ENCODE peak calls at places on chromosome 6, in six cellular contexts. One of them, this sample, is unnamed. For H3K9me3, the result is how much of the 10 kb centered on the place peaks cover.

GRCh38 chr6:63352587-63353281 is 33.0 kb upstream of the LGSN start:
- DNase-seq in mucosa of descending colon: peak
- DNase-seq in cardiac muscle cell: peak
- DNase-seq in naive thymus-derived CD4-positive, alpha-beta T cell: no peak
- DNase-seq in breast epithelium: no peak
- DNase-seq in effector memory CD4-positive, alpha-beta T cell: no peak
- DNase-seq in this sample: no peak

GRCh38 chr6:16436550-16436949 is 198.2 kb downstream of the GMPR start:
- DNase-seq in cardiac muscle cell: no peak
- DNase-seq in mucosa of descending colon: no peak
- DNase-seq in naive thymus-derived CD4-positive, alpha-beta T cell: no peak
- DNase-seq in effector memory CD4-positive, alpha-beta T cell: no peak
- DNase-seq in breast epithelium: no peak
- DNase-seq in this sample: no peak

GRCh38 chr6:109221543-109222195 is 126.4 kb downstream of the CEP57L1 start:
- DNase-seq in breast epithelium: no peak
- DNase-seq in effector memory CD4-positive, alpha-beta T cell: no peak
- DNase-seq in naive thymus-derived CD4-positive, alpha-beta T cell: no peak
- DNase-seq in mucosa of descending colon: no peak
- DNase-seq in cardiac muscle cell: no peak
- DNase-seq in this sample: no peak

GRCh38 chr6:104527761-104528415 is 331.8 kb downstream of the HACE1 start:
- DNase-seq in breast epithelium: no peak
- DNase-seq in naive thymus-derived CD4-positive, alpha-beta T cell: no peak
- DNase-seq in cardiac muscle cell: peak
- DNase-seq in effector memory CD4-positive, alpha-beta T cell: no peak
- DNase-seq in mucosa of descending colon: peak
- DNase-seq in this sample: no peak

GRCh38 chr6:139970591-139970991 is 596.1 kb upstream of the CITED2 start:
- DNase-seq in cardiac muscle cell: no peak
- DNase-seq in effector memory CD4-positive, alpha-beta T cell: no peak
- DNase-seq in breast epithelium: no peak
- DNase-seq in mucosa of descending colon: no peak
- DNase-seq in naive thymus-derived CD4-positive, alpha-beta T cell: no peak
- DNase-seq in this sample: no peak

GRCh38 chr6:138945354-138945753 is 42.7 kb downstream of the REPS1 start:
- DNase-seq in mucosa of descending colon: no peak
- DNase-seq in naive thymus-derived CD4-positive, alpha-beta T cell: no peak
- DNase-seq in cardiac muscle cell: no peak
- DNase-seq in effector memory CD4-positive, alpha-beta T cell: no peak
- DNase-seq in breast epithelium: no peak
- DNase-seq in this sample: no peak

GRCh38 chr6:79167931-79168694 is 66.4 kb downstream of the HMGN3 start:
- DNase-seq in cardiac muscle cell: no peak
- DNase-seq in naive thymus-derived CD4-positive, alpha-beta T cell: no peak
- DNase-seq in mucosa of descending colon: no peak
- DNase-seq in breast epithelium: no peak
- DNase-seq in effector memory CD4-positive, alpha-beta T cell: no peak
- DNase-seq in this sample: no peak

GRCh38 chr6:85416049-85416448 is 33.8 kb upstream of the NT5E start:
- DNase-seq in effector memory CD4-positive, alpha-beta T cell: no peak
- DNase-seq in breast epithelium: no peak
- DNase-seq in mucosa of descending colon: no peak
- DNase-seq in naive thymus-derived CD4-positive, alpha-beta T cell: no peak
- DNase-seq in cardiac muscle cell: no peak
- DNase-seq in this sample: no peak

GRCh38 chr6:42754759-42755158 is 8.9 kb upstream of the TBCC start:
- DNase-seq in cardiac muscle cell: no peak
- DNase-seq in effector memory CD4-positive, alpha-beta T cell: no peak
- DNase-seq in breast epithelium: no peak
- DNase-seq in naive thymus-derived CD4-positive, alpha-beta T cell: no peak
- DNase-seq in mucosa of descending colon: no peak
- DNase-seq in this sample: no peak

GRCh38 chr6:75824160-75824559 is 75.1 kb downstream of the MYO6 start:
- DNase-seq in breast epithelium: no peak
- DNase-seq in mucosa of descending colon: no peak
- DNase-seq in cardiac muscle cell: no peak
- DNase-seq in naive thymus-derived CD4-positive, alpha-beta T cell: no peak
- DNase-seq in effector memory CD4-positive, alpha-beta T cell: no peak
- DNase-seq in this sample: no peak

GRCh38 chr6:72746276-72746675 is 124.4 kb downstream of the KCNQ5 start:
- DNase-seq in breast epithelium: no peak
- DNase-seq in mucosa of descending colon: no peak
- DNase-seq in cardiac muscle cell: peak
- DNase-seq in effector memory CD4-positive, alpha-beta T cell: no peak
- DNase-seq in naive thymus-derived CD4-positive, alpha-beta T cell: no peak
- DNase-seq in this sample: no peak

GRCh38 chr6:157695301-157696030 is 127.6 kb upstream of the SNX9 start:
- DNase-seq in cardiac muscle cell: no peak
- DNase-seq in effector memory CD4-positive, alpha-beta T cell: no peak
- DNase-seq in naive thymus-derived CD4-positive, alpha-beta T cell: no peak
- DNase-seq in mucosa of descending colon: no peak
- DNase-seq in breast epithelium: no peak
- DNase-seq in this sample: no peak

GRCh38 chr6:44076366-44077200 is 50.7 kb downstream of the MRPL14 start:
- DNase-seq in breast epithelium: no peak
- DNase-seq in mucosa of descending colon: peak
- DNase-seq in cardiac muscle cell: peak
- DNase-seq in naive thymus-derived CD4-positive, alpha-beta T cell: no peak
- DNase-seq in effector memory CD4-positive, alpha-beta T cell: no peak
- DNase-seq in this sample: no peak

GRCh38 chr6:147621280-147621679 is 112.8 kb downstream of the SAMD5 start:
- DNase-seq in breast epithelium: no peak
- DNase-seq in naive thymus-derived CD4-positive, alpha-beta T cell: no peak
- DNase-seq in mucosa of descending colon: no peak
- DNase-seq in cardiac muscle cell: no peak
- DNase-seq in effector memory CD4-positive, alpha-beta T cell: no peak
- DNase-seq in this sample: no peak

GRCh38 chr6:12265795-12266194 is 24.4 kb upstream of the EDN1 start:
- DNase-seq in mucosa of descending colon: no peak
- DNase-seq in naive thymus-derived CD4-positive, alpha-beta T cell: no peak
- DNase-seq in cardiac muscle cell: no peak
- DNase-seq in breast epithelium: no peak
- DNase-seq in effector memory CD4-positive, alpha-beta T cell: no peak
- DNase-seq in this sample: no peak

GRCh38 chr6:130107710-130108109 is 89.3 kb downstream of the L3MBTL3 start:
- DNase-seq in naive thymus-derived CD4-positive, alpha-beta T cell: no peak
- DNase-seq in cardiac muscle cell: no peak
- DNase-seq in breast epithelium: no peak
- DNase-seq in effector memory CD4-positive, alpha-beta T cell: no peak
- DNase-seq in mucosa of descending colon: no peak
- DNase-seq in this sample: no peak

GRCh38 chr6:42696526-42697267 is 25.7 kb downstream of the PRPH2 start:
- DNase-seq in breast epithelium: no peak
- DNase-seq in cardiac muscle cell: no peak
- DNase-seq in effector memory CD4-positive, alpha-beta T cell: no peak
- DNase-seq in mucosa of descending colon: peak
- DNase-seq in naive thymus-derived CD4-positive, alpha-beta T cell: no peak
- DNase-seq in this sample: no peak

GRCh38 chr6:116398366-116399005 is 27.7 kb downstream of the DSE start:
- DNase-seq in effector memory CD4-positive, alpha-beta T cell: no peak
- DNase-seq in naive thymus-derived CD4-positive, alpha-beta T cell: no peak
- DNase-seq in cardiac muscle cell: no peak
- DNase-seq in breast epithelium: no peak
- DNase-seq in mucosa of descending colon: no peak
- DNase-seq in this sample: no peak

GRCh38 chr6:47485491-47486135 is 8.0 kb downstream of the CD2AP start:
- DNase-seq in cardiac muscle cell: no peak
- DNase-seq in naive thymus-derived CD4-positive, alpha-beta T cell: no peak
- DNase-seq in mucosa of descending colon: no peak
- DNase-seq in effector memory CD4-positive, alpha-beta T cell: no peak
- DNase-seq in breast epithelium: no peak
- DNase-seq in this sample: no peak

GRCh38 chr6:120272038-120272437 is 922.5 kb upstream of the MAN1A1 start:
- DNase-seq in naive thymus-derived CD4-positive, alpha-beta T cell: no peak
- DNase-seq in mucosa of descending colon: no peak
- DNase-seq in effector memory CD4-positive, alpha-beta T cell: no peak
- DNase-seq in cardiac muscle cell: no peak
- DNase-seq in breast epithelium: no peak
- DNase-seq in this sample: no peak

GRCh38 chr6:163226181-163226835 is 188.2 kb upstream of the QKI start:
- DNase-seq in naive thymus-derived CD4-positive, alpha-beta T cell: no peak
- DNase-seq in mucosa of descending colon: no peak
- DNase-seq in cardiac muscle cell: no peak
- DNase-seq in breast epithelium: no peak
- DNase-seq in effector memory CD4-positive, alpha-beta T cell: no peak
- DNase-seq in this sample: no peak

GRCh38 chr6:55705381-55705780 is 126.4 kb upstream of the HMGCLL1 start:
- DNase-seq in effector memory CD4-positive, alpha-beta T cell: no peak
- DNase-seq in naive thymus-derived CD4-positive, alpha-beta T cell: no peak
- DNase-seq in mucosa of descending colon: no peak
- DNase-seq in breast epithelium: no peak
- DNase-seq in cardiac muscle cell: no peak
- DNase-seq in this sample: no peak

GRCh38 chr6:109336221-109336955 is 45.9 kb downstream of the CD164 start:
- DNase-seq in cardiac muscle cell: no peak
- DNase-seq in effector memory CD4-positive, alpha-beta T cell: no peak
- DNase-seq in mucosa of descending colon: peak
- DNase-seq in breast epithelium: peak
- DNase-seq in naive thymus-derived CD4-positive, alpha-beta T cell: no peak
- DNase-seq in this sample: no peak

GRCh38 chr6:151763303-151763702 is 44.2 kb upstream of the ESR1 start:
- DNase-seq in breast epithelium: no peak
- DNase-seq in naive thymus-derived CD4-positive, alpha-beta T cell: no peak
- DNase-seq in effector memory CD4-positive, alpha-beta T cell: no peak
- DNase-seq in mucosa of descending colon: no peak
- DNase-seq in cardiac muscle cell: no peak
- DNase-seq in this sample: no peak

GRCh38 chr6:115643762-115644161 is 416.9 kb downstream of the FRK start:
- DNase-seq in effector memory CD4-positive, alpha-beta T cell: no peak
- DNase-seq in cardiac muscle cell: no peak
- DNase-seq in breast epithelium: no peak
- DNase-seq in naive thymus-derived CD4-positive, alpha-beta T cell: no peak
- DNase-seq in mucosa of descending colon: no peak
- DNase-seq in this sample: no peak

GRCh38 chr6:41073968-41074691 is 1.4 kb downstream of the NFYA start:
- DNase-seq in cardiac muscle cell: peak
- DNase-seq in mucosa of descending colon: no peak
- DNase-seq in effector memory CD4-positive, alpha-beta T cell: no peak
- DNase-seq in naive thymus-derived CD4-positive, alpha-beta T cell: no peak
- DNase-seq in breast epithelium: no peak
- DNase-seq in this sample: no peak

GRCh38 chr6:60695232-60695631 is 1590.8 kb downstream of the KHDRBS2 start:
- DNase-seq in mucosa of descending colon: no peak
- DNase-seq in cardiac muscle cell: no peak
- DNase-seq in breast epithelium: no peak
- DNase-seq in naive thymus-derived CD4-positive, alpha-beta T cell: no peak
- DNase-seq in effector memory CD4-positive, alpha-beta T cell: no peak
- DNase-seq in this sample: no peak
- H3K9me3 ChIP-seq in mucosa of descending colon: under half
- H3K9me3 ChIP-seq in cardiac muscle cell: under half
- H3K9me3 ChIP-seq in breast epithelium: under half
- H3K9me3 ChIP-seq in naive thymus-derived CD4-positive, alpha-beta T cell: under half
- H3K9me3 ChIP-seq in effector memory CD4-positive, alpha-beta T cell: under half
- H3K9me3 ChIP-seq in this sample: under half

GRCh38 chr6:2710412-2710811 is 40.3 kb downstream of the MYLK4 start:
- DNase-seq in cardiac muscle cell: no peak
- DNase-seq in mucosa of descending colon: no peak
- DNase-seq in effector memory CD4-positive, alpha-beta T cell: no peak
- DNase-seq in breast epithelium: no peak
- DNase-seq in naive thymus-derived CD4-positive, alpha-beta T cell: no peak
- DNase-seq in this sample: no peak
- H3K9me3 ChIP-seq in cardiac muscle cell: under half
- H3K9me3 ChIP-seq in mucosa of descending colon: under half
- H3K9me3 ChIP-seq in effector memory CD4-positive, alpha-beta T cell: under half
- H3K9me3 ChIP-seq in breast epithelium: under half
- H3K9me3 ChIP-seq in naive thymus-derived CD4-positive, alpha-beta T cell: under half
- H3K9me3 ChIP-seq in this sample: under half

GRCh38 chr6:170096803-170097504 is 193.9 kb downstream of the DLL1 start:
- DNase-seq in effector memory CD4-positive, alpha-beta T cell: no peak
- DNase-seq in breast epithelium: peak
- DNase-seq in mucosa of descending colon: no peak
- DNase-seq in cardiac muscle cell: peak
- DNase-seq in naive thymus-derived CD4-positive, alpha-beta T cell: no peak
- DNase-seq in this sample: no peak
- H3K9me3 ChIP-seq in effector memory CD4-positive, alpha-beta T cell: under half
- H3K9me3 ChIP-seq in breast epithelium: under half
- H3K9me3 ChIP-seq in mucosa of descending colon: under half
- H3K9me3 ChIP-seq in cardiac muscle cell: under half
- H3K9me3 ChIP-seq in naive thymus-derived CD4-positive, alpha-beta T cell: under half
- H3K9me3 ChIP-seq in this sample: under half

GRCh38 chr6:19205076-19205475 is 632.1 kb upstream of the ID4 start:
- DNase-seq in effector memory CD4-positive, alpha-beta T cell: no peak
- DNase-seq in breast epithelium: no peak
- DNase-seq in cardiac muscle cell: no peak
- DNase-seq in naive thymus-derived CD4-positive, alpha-beta T cell: no peak
- DNase-seq in mucosa of descending colon: no peak
- DNase-seq in this sample: no peak
- H3K9me3 ChIP-seq in effector memory CD4-positive, alpha-beta T cell: under half
- H3K9me3 ChIP-seq in breast epithelium: under half
- H3K9me3 ChIP-seq in cardiac muscle cell: under half
- H3K9me3 ChIP-seq in naive thymus-derived CD4-positive, alpha-beta T cell: under half
- H3K9me3 ChIP-seq in mucosa of descending colon: under half
- H3K9me3 ChIP-seq in this sample: under half

GRCh38 chr6:88008411-88008810 is 39.2 kb upstream of the SPACA1 start:
- DNase-seq in breast epithelium: no peak
- DNase-seq in naive thymus-derived CD4-positive, alpha-beta T cell: no peak
- DNase-seq in mucosa of descending colon: no peak
- DNase-seq in effector memory CD4-positive, alpha-beta T cell: no peak
- DNase-seq in cardiac muscle cell: no peak
- DNase-seq in this sample: no peak
- H3K9me3 ChIP-seq in breast epithelium: under half
- H3K9me3 ChIP-seq in naive thymus-derived CD4-positive, alpha-beta T cell: under half
- H3K9me3 ChIP-seq in mucosa of descending colon: under half
- H3K9me3 ChIP-seq in effector memory CD4-positive, alpha-beta T cell: under half
- H3K9me3 ChIP-seq in cardiac muscle cell: under half
- H3K9me3 ChIP-seq in this sample: under half

GRCh38 chr6:31971279-31971992 is 502 bp downstream of the DXO start:
- DNase-seq in breast epithelium: no peak
- DNase-seq in mucosa of descending colon: no peak
- DNase-seq in naive thymus-derived CD4-positive, alpha-beta T cell: no peak
- DNase-seq in effector memory CD4-positive, alpha-beta T cell: no peak
- DNase-seq in cardiac muscle cell: no peak
- DNase-seq in this sample: no peak
- H3K9me3 ChIP-seq in breast epithelium: under half
- H3K9me3 ChIP-seq in mucosa of descending colon: under half
- H3K9me3 ChIP-seq in naive thymus-derived CD4-positive, alpha-beta T cell: under half
- H3K9me3 ChIP-seq in effector memory CD4-positive, alpha-beta T cell: under half
- H3K9me3 ChIP-seq in cardiac muscle cell: under half
- H3K9me3 ChIP-seq in this sample: under half